ENCODE peak calls at places on chromosome 1, in nine cellular contexts. A, S, X, K, G, D, F, T and P are unnamed samples.

GRCh38 chr1:167095368-167095767 is 1.5 kb downstream of the STYXL2 start:
- DNase-seq in G (no peak), T (no peak), K (no peak), S (no peak), A (no peak), D (peak; percentile 37), X (no peak), F (no peak), P (no peak)

GRCh38 chr1:106568161-106568560 is 488.3 kb upstream of the PRMT6 start:
- DNase-seq in X (no peak), S (no peak), A (no peak), G (peak; percentile 66), D (no peak), K (no peak), F (no peak), T (no peak), P (no peak)

GRCh38 chr1:67489643-67490042 is 59.4 kb upstream of the SERBP1 start:
- DNase-seq in D (peak; percentile 28), G (no peak), S (peak; percentile 11), A (no peak), K (peak; percentile 55), F (no peak), T (peak; percentile 7), X (no peak), P (no peak)

GRCh38 chr1:179933219-179933618 is 21.4 kb upstream of the CEP350 start:
- DNase-seq in X (no peak), S (no peak), K (no peak), G (no peak), T (no peak), A (no peak), D (no peak), F (no peak), P (no peak)

GRCh38 chr1:25003457-25004190 is 73.5 kb upstream of the RUNX3 start:
- DNase-seq in S (no peak), X (no peak), F (no peak), K (no peak), A (peak; percentile 28), G (no peak), D (no peak), T (no peak), P (no peak)

GRCh38 chr1:54110991-54111390 is 41.8 kb downstream of the CDCP2 start:
- DNase-seq in F (no peak), K (no peak), X (no peak), G (no peak), T (no peak), A (no peak), D (no peak), S (no peak), P (no peak)

GRCh38 chr1:24203404-24203803 is 16.3 kb upstream of the IFNLR1 start:
- DNase-seq in A (peak; percentile 31), D (no peak), X (no peak), T (no peak), G (no peak), K (peak; percentile 60), F (no peak), S (no peak), P (no peak)

GRCh38 chr1:59016390-59016789 is 232.5 kb upstream of the JUN start:
- DNase-seq in D (no peak), A (no peak), F (no peak), X (no peak), K (no peak), T (no peak), S (no peak), G (no peak), P (no peak)

GRCh38 chr1:27575861-27576331 is 28.0 kb downstream of the AHDC1 start:
- DNase-seq in X (no peak), A (no peak), K (peak; percentile 79), D (no peak), S (peak; percentile 82), T (peak; percentile 88), G (no peak), F (peak; percentile 48), P (no peak)

GRCh38 chr1:54158071-54158470 is 5.3 kb upstream of the CDCP2 start:
- DNase-seq in D (no peak), F (no peak), S (no peak), A (no peak), G (no peak), X (no peak), K (no peak), T (peak; percentile 72), P (no peak)

GRCh38 chr1:154955718-154956513 is at the start of gene PBXIP1:
- DNase-seq in G (peak; percentile 90), S (peak; percentile 91), F (peak; percentile 94), K (peak; percentile 93), T (peak; percentile 83), D (peak; percentile 92), X (peak; percentile 88), A (peak; percentile 81), P (peak; percentile 76)

GRCh38 chr1:15959424-15959823 is 16.5 kb downstream of the ZBTB17 start:
- DNase-seq in G (no peak), F (no peak), T (no peak), S (no peak), K (no peak), X (no peak), D (no peak), A (no peak), P (no peak)

GRCh38 chr1:153790282-153790995 is 15.2 kb downstream of the SLC27A3 start:
- DNase-seq in T (peak; percentile 61), K (no peak), S (peak; percentile 93), F (peak; percentile 88), A (no peak), G (peak; percentile 80), D (peak; percentile 74), X (no peak), P (no peak)

GRCh38 chr1:97668945-97669344 is 251.9 kb downstream of the DPYD start:
- DNase-seq in A (no peak), K (no peak), T (peak; percentile 5), F (no peak), G (no peak), S (no peak), X (no peak), D (peak; percentile 17), P (peak; percentile 2)

GRCh38 chr1:29567257-29567656 is 330.9 kb downstream of the PTPRU start:
- DNase-seq in A (no peak), F (no peak), X (no peak), S (no peak), G (no peak), T (no peak), D (no peak), K (no peak), P (no peak)